ENCODE peak calls at places on chromosome 13, in seven cellular contexts. N is brain microvascular endothelial cell, B is hepatocyte, O is psoas muscle, W is colonic mucosa, G is cardiac muscle cell, M is stomach. F is an unnamed sample.

GRCh38 chr13:84607614-84608013 is 725.3 kb upstream of the SLITRK1 start:
- DNase-seq in N (peak; percentile 56), O (peak; percentile 19), B (no peak), W (no peak), M (no peak), G (peak; percentile 61), F (no peak)

GRCh38 chr13:46593403-46593802 is 40.4 kb downstream of the LRCH1 start:
- DNase-seq in O (no peak), B (no peak), M (no peak), N (no peak), G (no peak), W (no peak), F (no peak)

GRCh38 chr13:31742102-31742695 is 2.9 kb downstream of the RXFP2 start:
- DNase-seq in N (peak; percentile 55), B (peak; percentile 83), G (peak; percentile 85), M (peak; percentile 68), W (peak; percentile 47), O (peak; percentile 34), F (peak; percentile 72)

GRCh38 chr13:67184247-67184646 is 45.9 kb downstream of the PCDH9 start:
- DNase-seq in G (no peak), M (no peak), B (no peak), O (no peak), N (no peak), W (no peak), F (no peak)

GRCh38 chr13:113448885-113449692 is 4.2 kb downstream of the ADPRHL1 start:
- DNase-seq in N (no peak), G (no peak), M (peak; percentile 86), O (peak; percentile 67), W (peak; percentile 85), B (peak; percentile 48), F (peak; percentile 97)

GRCh38 chr13:77596777-77597176 is 61.3 kb downstream of the SCEL start:
- DNase-seq in W (no peak), O (no peak), G (no peak), N (no peak), B (no peak), M (no peak), F (no peak)

GRCh38 chr13:24033527-24034302 is 126.8 kb upstream of the SPATA13 start:
- DNase-seq in O (no peak), G (peak; percentile 95), B (no peak), N (peak; percentile 21), W (no peak), M (no peak), F (no peak)

GRCh38 chr13:113186061-113186900 is 22.2 kb downstream of the PCID2 start:
- DNase-seq in N (peak; percentile 31), B (no peak), O (no peak), M (no peak), W (no peak), G (no peak), F (peak; percentile 41)

GRCh38 chr13:100506154-100506553 is 82.4 kb downstream of the GGACT start:
- DNase-seq in B (no peak), N (no peak), G (no peak), M (no peak), W (no peak), O (no peak), F (no peak)

GRCh38 chr13:43348397-43348796 is 325.0 kb downstream of the DNAJC15 start:
- DNase-seq in O (no peak), G (no peak), M (no peak), W (no peak), B (no peak), N (peak; percentile 59), F (no peak)

GRCh38 chr13:28067526-28067925 is 32.9 kb downstream of the FLT3 start:
- DNase-seq in W (no peak), B (no peak), G (no peak), N (no peak), O (no peak), M (no peak), F (no peak)

GRCh38 chr13:46756977-46757376 is 40.0 kb downstream of the ESD start:
- DNase-seq in M (no peak), B (no peak), W (no peak), N (peak; percentile 80), G (peak; percentile 55), O (no peak), F (no peak)

GRCh38 chr13:114004416-114005205 is 30.7 kb upstream of the C13orf46 start:
- DNase-seq in O (peak; percentile 30), G (peak; percentile 92), M (peak; percentile 77), N (peak; percentile 97), W (no peak), B (peak; percentile 77), F (no peak)

GRCh38 chr13:69657676-69658075 is 449.9 kb upstream of the ATXN8OS start:
- DNase-seq in G (no peak), N (no peak), O (no peak), W (no peak), M (no peak), B (no peak), F (no peak)

GRCh38 chr13:67763316-67763715 is 533.2 kb upstream of the PCDH9 start:
- DNase-seq in W (no peak), B (no peak), O (no peak), M (no peak), G (no peak), N (no peak), F (peak; percentile 5)

GRCh38 chr13:110610955-110611595 is 4.3 kb upstream of the NAXD start:
- DNase-seq in O (no peak), M (no peak), B (no peak), G (no peak), N (no peak), W (no peak), F (peak; percentile 22)

GRCh38 chr13:27921421-27921960 is 1.7 kb downstream of the PDX1 start:
- DNase-seq in M (no peak), N (no peak), O (no peak), W (no peak), B (no peak), G (no peak), F (no peak)

GRCh38 chr13:40064723-40065122 is 409.3 kb downstream of the COG6 start:
- DNase-seq in M (no peak), G (peak; percentile 86), N (peak; percentile 84), O (no peak), W (no peak), B (peak; percentile 45), F (peak; percentile 97)

GRCh38 chr13:80884031-80884785 is 543.3 kb upstream of the SPRY2 start:
- DNase-seq in B (no peak), N (no peak), G (no peak), M (no peak), O (no peak), W (no peak), F (no peak)

GRCh38 chr13:113020323-113021080 is 51.5 kb downstream of the MCF2L start:
- DNase-seq in W (no peak), M (no peak), B (no peak), G (no peak), O (no peak), N (no peak), F (no peak)

GRCh38 chr13:51811046-51811445 is 7.1 kb upstream of the DHRS12 start:
- DNase-seq in O (no peak), G (no peak), W (no peak), B (no peak), M (no peak), N (no peak), F (no peak)

GRCh38 chr13:94139393-94139995 is 340.0 kb downstream of the DCT start:
- DNase-seq in W (no peak), M (no peak), G (no peak), B (no peak), N (peak; percentile 12), O (no peak), F (no peak)

GRCh38 chr13:72290962-72291681 is 424.1 kb upstream of the DACH1 start:
- DNase-seq in B (no peak), W (no peak), M (no peak), N (peak; percentile 58), O (no peak), G (peak; percentile 19), F (no peak)

GRCh38 chr13:93736111-93736510 is 509.5 kb downstream of the GPC6 start:
- DNase-seq in N (peak; percentile 64), G (peak; percentile 31), M (no peak), O (no peak), B (no peak), W (no peak), F (no peak)

GRCh38 chr13:57136093-57136492 is 4.6 kb upstream of the PRR20A start:
- DNase-seq in O (no peak), B (no peak), W (no peak), M (no peak), N (no peak), G (no peak), F (no peak)

GRCh38 chr13:48249018-48249417 is 16.0 kb downstream of the ITM2B start:
- DNase-seq in M (no peak), G (no peak), O (no peak), N (no peak), B (no peak), W (no peak), F (no peak)

GRCh38 chr13:48255090-48255489 is 22.1 kb downstream of the ITM2B start:
- DNase-seq in N (no peak), W (no peak), B (no peak), O (no peak), M (no peak), G (no peak), F (no peak)

GRCh38 chr13:48253849-48254248 is 20.8 kb downstream of the ITM2B start:
- DNase-seq in M (no peak), G (no peak), W (no peak), N (no peak), O (no peak), B (no peak), F (no peak)

GRCh38 chr13:48252176-48252575 is 19.2 kb downstream of the ITM2B start:
- DNase-seq in W (no peak), B (no peak), G (no peak), M (no peak), O (no peak), N (no peak), F (no peak)

GRCh38 chr13:48251616-48252081 is 18.6 kb downstream of the ITM2B start:
- DNase-seq in G (peak; percentile 71), B (no peak), M (no peak), W (no peak), O (no peak), N (no peak), F (no peak)
- H3K4me3 ChIP-seq in G (no peak overlapping the region), B (no peak overlapping the region), M (no peak overlapping the region), W (no peak overlapping the region), O (no peak overlapping the region), N (no peak overlapping the region), F (no peak overlapping the region)

GRCh38 chr13:59901191-59901590 is 262.5 kb downstream of the DIAPH3 start:
- DNase-seq in B (no peak), O (no peak), G (no peak), W (no peak), M (no peak), N (no peak), F (no peak)

GRCh38 chr13:59906413-59907027 is 257.2 kb downstream of the DIAPH3 start:
- DNase-seq in G (peak; percentile 68), N (peak; percentile 37), B (peak; percentile 50), M (no peak), O (no peak), W (no peak), F (peak; percentile 75)
- TF ChIP-seq CTCF in G (peak; percentile 70), N (peak; percentile 71), B (peak; percentile 72), M (peak; percentile 32), O (peak; percentile 41), W (peak; percentile 40), F (peak; percentile 79)

GRCh38 chr13:63048648-63049047 is 1633.0 kb upstream of the PCDH20 start:
- DNase-seq in G (no peak), W (no peak), M (no peak), N (no peak), O (no peak), B (no peak), F (peak; percentile 28)
- H3K36me3 ChIP-seq in G (no peaks in the 10 kb centered on the region), W (no peaks in the 10 kb centered on the region), M (no peaks in the 10 kb centered on the region), N (no peaks in the 10 kb centered on the region), O (no peaks in the 10 kb centered on the region), B (no peaks in the 10 kb centered on the region), F (no peaks in the 10 kb centered on the region)

GRCh38 chr13:50358221-50358620 is 343.0 kb downstream of the KCNRG start:
- DNase-seq in G (no peak), N (peak; percentile 6), M (no peak), W (no peak), O (no peak), B (no peak), F (no peak)
- H3K4me3 ChIP-seq in G (no peak overlapping the region), N (no peak overlapping the region), M (no peak overlapping the region), W (no peak overlapping the region), O (no peak overlapping the region), B (no peak overlapping the region), F (no peak overlapping the region)

F was measured in A673.